ENCODE peak calls at places on chromosomes 3 and 15, in nine cellular contexts. One of them, this sample, is unnamed.
A peak's percentile ranks its signal among the peaks of the same experiment; 100 is the strongest.

GRCh38 chr3:45597166-45597565 is 2.6 kb downstream of the LIMD1 start:
- DNase-seq in heart left ventricle: peak; percentile 40
- DNase-seq in ovary: no peak
- DNase-seq in CD4-positive, alpha-beta memory T cell: no peak
- DNase-seq in CD8-positive, alpha-beta T cell: no peak
- DNase-seq in endodermal cell: no peak
- DNase-seq in NT2/D1: no peak
- DNase-seq in pancreas: no peak
- DNase-seq in body of pancreas: peak; percentile 52
- DNase-seq in this sample: no peak

GRCh38 chr3:189677667-189678066 is 46.5 kb downstream of the TP63 start:
- DNase-seq in heart left ventricle: no peak
- DNase-seq in ovary: no peak
- DNase-seq in CD4-positive, alpha-beta memory T cell: no peak
- DNase-seq in CD8-positive, alpha-beta T cell: no peak
- DNase-seq in endodermal cell: no peak
- DNase-seq in NT2/D1: no peak
- DNase-seq in pancreas: no peak
- DNase-seq in body of pancreas: no peak
- DNase-seq in this sample: no peak

GRCh38 chr3:140341213-140341612 is 336.7 kb upstream of the TRIM42 start:
- DNase-seq in heart left ventricle: no peak
- DNase-seq in ovary: no peak
- DNase-seq in CD4-positive, alpha-beta memory T cell: no peak
- DNase-seq in CD8-positive, alpha-beta T cell: no peak
- DNase-seq in endodermal cell: no peak
- DNase-seq in NT2/D1: no peak
- DNase-seq in pancreas: no peak
- DNase-seq in body of pancreas: no peak
- DNase-seq in this sample: no peak

GRCh38 chr3:39408493-39409372 is 2.2 kb downstream of the RPSA start:
- DNase-seq in heart left ventricle: no peak
- DNase-seq in ovary: no peak
- DNase-seq in CD4-positive, alpha-beta memory T cell: no peak
- DNase-seq in CD8-positive, alpha-beta T cell: no peak
- DNase-seq in endodermal cell: no peak
- DNase-seq in NT2/D1: no peak
- DNase-seq in pancreas: no peak
- DNase-seq in body of pancreas: peak; percentile 19
- DNase-seq in this sample: no peak

GRCh38 chr3:52327486-52328290 is 11.6 kb downstream of the DNAH1 start:
- DNase-seq in heart left ventricle: peak; percentile 19
- DNase-seq in ovary: no peak
- DNase-seq in CD4-positive, alpha-beta memory T cell: no peak
- DNase-seq in CD8-positive, alpha-beta T cell: no peak
- DNase-seq in endodermal cell: no peak
- DNase-seq in NT2/D1: no peak
- DNase-seq in pancreas: no peak
- DNase-seq in body of pancreas: no peak
- DNase-seq in this sample: no peak

GRCh38 chr3:25412269-25412668 is 15.8 kb upstream of the RARB start:
- DNase-seq in heart left ventricle: no peak
- DNase-seq in ovary: no peak
- DNase-seq in CD4-positive, alpha-beta memory T cell: no peak
- DNase-seq in CD8-positive, alpha-beta T cell: no peak
- DNase-seq in endodermal cell: no peak
- DNase-seq in NT2/D1: no peak
- DNase-seq in pancreas: no peak
- DNase-seq in body of pancreas: no peak
- DNase-seq in this sample: no peak

GRCh38 chr3:4645468-4645867 is 152.3 kb downstream of the ITPR1 start:
- DNase-seq in heart left ventricle: no peak
- DNase-seq in ovary: no peak
- DNase-seq in CD4-positive, alpha-beta memory T cell: peak; percentile 18
- DNase-seq in CD8-positive, alpha-beta T cell: peak; percentile 11
- DNase-seq in endodermal cell: no peak
- DNase-seq in NT2/D1: no peak
- DNase-seq in pancreas: no peak
- DNase-seq in body of pancreas: no peak
- DNase-seq in this sample: no peak

GRCh38 chr15:52717924-52718323 is 38.7 kb upstream of the ATOSA start:
- DNase-seq in heart left ventricle: no peak
- DNase-seq in ovary: no peak
- DNase-seq in CD4-positive, alpha-beta memory T cell: no peak
- DNase-seq in CD8-positive, alpha-beta T cell: no peak
- DNase-seq in endodermal cell: no peak
- DNase-seq in NT2/D1: no peak
- DNase-seq in pancreas: no peak
- DNase-seq in body of pancreas: no peak
- DNase-seq in this sample: peak; percentile 42

DNA sequence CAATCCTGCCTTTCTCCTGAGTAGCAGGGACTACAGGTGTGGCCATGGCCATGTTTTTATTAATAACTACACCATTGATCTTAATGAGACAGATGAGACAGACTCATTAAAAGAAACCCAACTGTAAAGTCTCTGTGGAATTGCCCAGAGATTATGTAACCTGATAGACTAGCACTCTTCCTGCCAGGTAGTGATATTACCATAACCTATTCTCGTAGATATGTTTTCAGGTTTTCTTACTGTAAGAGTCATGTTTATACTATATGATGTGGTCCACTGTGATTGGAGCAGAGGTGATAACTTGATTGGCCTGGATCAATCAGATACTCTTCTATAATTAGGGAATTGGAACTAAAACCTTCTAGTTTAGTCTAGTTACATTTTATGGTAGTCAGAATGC is 93.7 kb downstream of the NFKBIZ start:
- DNase-seq in heart left ventricle: no peak
- DNase-seq in ovary: no peak
- DNase-seq in CD4-positive, alpha-beta memory T cell: no peak
- DNase-seq in CD8-positive, alpha-beta T cell: no peak
- DNase-seq in endodermal cell: no peak
- DNase-seq in NT2/D1: no peak
- DNase-seq in pancreas: no peak
- DNase-seq in body of pancreas: no peak
- DNase-seq in this sample: no peak
- H3K4me1 ChIP-seq in heart left ventricle: no peaks in the 10 kb centered on the region
- H3K4me1 ChIP-seq in ovary: no peaks in the 10 kb centered on the region
- H3K4me1 ChIP-seq in CD4-positive, alpha-beta memory T cell: peaks cover 54% of the 10 kb centered on the region
- H3K4me1 ChIP-seq in CD8-positive, alpha-beta T cell: peaks cover 49% of the 10 kb centered on the region
- H3K4me1 ChIP-seq in endodermal cell: no peaks in the 10 kb centered on the region
- H3K4me1 ChIP-seq in NT2/D1: no peaks in the 10 kb centered on the region
- H3K4me1 ChIP-seq in pancreas: peaks cover 6% of the 10 kb centered on the region
- H3K4me1 ChIP-seq in body of pancreas: no peaks in the 10 kb centered on the region
- H3K4me1 ChIP-seq in this sample: no peaks in the 10 kb centered on the region

GRCh38 chr3:127375151-127375937 is 87.5 kb upstream of the PRR20G start:
- DNase-seq in heart left ventricle: no peak
- DNase-seq in ovary: no peak
- DNase-seq in CD4-positive, alpha-beta memory T cell: no peak
- DNase-seq in CD8-positive, alpha-beta T cell: no peak
- DNase-seq in endodermal cell: peak; percentile 29
- DNase-seq in NT2/D1: no peak
- DNase-seq in pancreas: no peak
- DNase-seq in body of pancreas: no peak
- DNase-seq in this sample: no peak
- H3K9me3 ChIP-seq in heart left ventricle: no peaks in the 10 kb centered on the region
- H3K9me3 ChIP-seq in ovary: no peaks in the 10 kb centered on the region
- H3K9me3 ChIP-seq in CD4-positive, alpha-beta memory T cell: no peaks in the 10 kb centered on the region
- H3K9me3 ChIP-seq in CD8-positive, alpha-beta T cell: no peaks in the 10 kb centered on the region
- H3K9me3 ChIP-seq in endodermal cell: no peaks in the 10 kb centered on the region
- H3K9me3 ChIP-seq in NT2/D1: no peaks in the 10 kb centered on the region
- H3K9me3 ChIP-seq in pancreas: no peaks in the 10 kb centered on the region
- H3K9me3 ChIP-seq in body of pancreas: no peaks in the 10 kb centered on the region
- H3K9me3 ChIP-seq in this sample: no peaks in the 10 kb centered on the region

GRCh38 chr3:37967252-37967881 is 23.2 kb upstream of the VILL start:
- DNase-seq in heart left ventricle: peak; percentile 73
- DNase-seq in ovary: peak; percentile 69
- DNase-seq in CD4-positive, alpha-beta memory T cell: peak; percentile 45
- DNase-seq in CD8-positive, alpha-beta T cell: peak; percentile 62
- DNase-seq in endodermal cell: peak; percentile 93
- DNase-seq in NT2/D1: peak; percentile 46
- DNase-seq in pancreas: peak; percentile 75
- DNase-seq in body of pancreas: peak; percentile 79
- DNase-seq in this sample: peak; percentile 77

GRCh38 chr3:37962906-37963486 is 27.6 kb upstream of the VILL start:
- DNase-seq in heart left ventricle: no peak
- DNase-seq in ovary: no peak
- DNase-seq in CD4-positive, alpha-beta memory T cell: no peak
- DNase-seq in CD8-positive, alpha-beta T cell: no peak
- DNase-seq in endodermal cell: peak; percentile 37
- DNase-seq in NT2/D1: no peak
- DNase-seq in pancreas: no peak
- DNase-seq in body of pancreas: no peak
- DNase-seq in this sample: no peak

GRCh38 chr3:37961622-37962455 is 28.7 kb upstream of the VILL start:
- DNase-seq in heart left ventricle: no peak
- DNase-seq in ovary: no peak
- DNase-seq in CD4-positive, alpha-beta memory T cell: no peak
- DNase-seq in CD8-positive, alpha-beta T cell: no peak
- DNase-seq in endodermal cell: peak; percentile 40
- DNase-seq in NT2/D1: peak; percentile 82
- DNase-seq in pancreas: no peak
- DNase-seq in body of pancreas: no peak
- DNase-seq in this sample: no peak

GRCh38 chr3:37963635-37964034 is 27.0 kb upstream of the VILL start:
- DNase-seq in heart left ventricle: no peak
- DNase-seq in ovary: no peak
- DNase-seq in CD4-positive, alpha-beta memory T cell: no peak
- DNase-seq in CD8-positive, alpha-beta T cell: no peak
- DNase-seq in endodermal cell: no peak
- DNase-seq in NT2/D1: no peak
- DNase-seq in pancreas: no peak
- DNase-seq in body of pancreas: no peak
- DNase-seq in this sample: no peak

DNA sequence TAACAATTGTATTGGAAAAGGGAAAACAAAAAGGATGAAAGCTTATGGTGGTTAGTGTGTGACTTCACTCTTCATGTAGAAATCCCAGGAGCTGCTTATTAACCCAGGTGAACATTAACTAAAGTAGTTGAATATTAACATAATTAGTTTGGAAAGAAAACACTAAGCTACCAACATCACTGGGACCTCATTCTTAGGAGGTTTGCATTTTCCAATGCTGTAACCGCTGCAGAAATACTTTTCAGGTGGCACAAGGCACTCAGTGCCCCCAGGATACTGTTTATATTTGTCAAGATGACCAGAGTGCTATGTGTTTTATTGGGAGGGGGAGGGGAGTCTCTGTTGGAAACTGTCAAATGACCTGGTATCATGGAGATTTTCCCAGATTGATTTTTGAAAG is 25.9 kb upstream of the VILL start:
- DNase-seq in heart left ventricle: no peak
- DNase-seq in ovary: no peak
- DNase-seq in CD4-positive, alpha-beta memory T cell: no peak
- DNase-seq in CD8-positive, alpha-beta T cell: no peak
- DNase-seq in endodermal cell: no peak
- DNase-seq in NT2/D1: no peak
- DNase-seq in pancreas: no peak
- DNase-seq in body of pancreas: no peak
- DNase-seq in this sample: peak; percentile 43
- H3K4me1 ChIP-seq in heart left ventricle: peaks cover 16% of the 10 kb centered on the region
- H3K4me1 ChIP-seq in ovary: peaks cover 1% of the 10 kb centered on the region
- H3K4me1 ChIP-seq in CD4-positive, alpha-beta memory T cell: no peaks in the 10 kb centered on the region
- H3K4me1 ChIP-seq in CD8-positive, alpha-beta T cell: no peaks in the 10 kb centered on the region
- H3K4me1 ChIP-seq in endodermal cell: no peaks in the 10 kb centered on the region
- H3K4me1 ChIP-seq in NT2/D1: peaks cover 4% of the 10 kb centered on the region
- H3K4me1 ChIP-seq in pancreas: peaks cover 32% of the 10 kb centered on the region
- H3K4me1 ChIP-seq in body of pancreas: peaks cover 53% of the 10 kb centered on the region
- H3K4me1 ChIP-seq in this sample: peaks cover 41% of the 10 kb centered on the region

GRCh38 chr15:25172691-25173090 is 217.9 kb downstream of the SNRPN start:
- DNase-seq in heart left ventricle: no peak
- DNase-seq in ovary: no peak
- DNase-seq in CD4-positive, alpha-beta memory T cell: no peak
- DNase-seq in CD8-positive, alpha-beta T cell: peak; percentile 1
- DNase-seq in endodermal cell: peak; percentile 5
- DNase-seq in NT2/D1: no peak
- DNase-seq in pancreas: no peak
- DNase-seq in body of pancreas: peak; percentile 0
- DNase-seq in this sample: peak; percentile 21
- H3K9me3 ChIP-seq in heart left ventricle: peaks cover 6% of the 10 kb centered on the region
- H3K9me3 ChIP-seq in ovary: peaks cover 3% of the 10 kb centered on the region
- H3K9me3 ChIP-seq in CD4-positive, alpha-beta memory T cell: no peaks in the 10 kb centered on the region
- H3K9me3 ChIP-seq in CD8-positive, alpha-beta T cell: no peaks in the 10 kb centered on the region
- H3K9me3 ChIP-seq in endodermal cell: peaks cover 36% of the 10 kb centered on the region
- H3K9me3 ChIP-seq in NT2/D1: peaks cover 37% of the 10 kb centered on the region
- H3K9me3 ChIP-seq in pancreas: no peaks in the 10 kb centered on the region
- H3K9me3 ChIP-seq in body of pancreas: no peaks in the 10 kb centered on the region
- H3K9me3 ChIP-seq in this sample: peaks cover 63% of the 10 kb centered on the region

GRCh38 chr15:99168601-99169580 is 64.0 kb downstream of the SYNM start:
- DNase-seq in heart left ventricle: no peak
- DNase-seq in ovary: no peak
- DNase-seq in CD4-positive, alpha-beta memory T cell: no peak
- DNase-seq in CD8-positive, alpha-beta T cell: no peak
- DNase-seq in endodermal cell: no peak
- DNase-seq in NT2/D1: no peak
- DNase-seq in pancreas: no peak
- DNase-seq in body of pancreas: no peak
- DNase-seq in this sample: no peak

GRCh38 chr15:99167640-99168039 is 62.8 kb downstream of the SYNM start:
- DNase-seq in heart left ventricle: no peak
- DNase-seq in ovary: no peak
- DNase-seq in CD4-positive, alpha-beta memory T cell: no peak
- DNase-seq in CD8-positive, alpha-beta T cell: no peak
- DNase-seq in endodermal cell: no peak
- DNase-seq in NT2/D1: no peak
- DNase-seq in pancreas: no peak
- DNase-seq in body of pancreas: no peak
- DNase-seq in this sample: no peak

GRCh38 chr15:99165020-99165790 is 60.3 kb downstream of the SYNM start:
- DNase-seq in heart left ventricle: no peak
- DNase-seq in ovary: no peak
- DNase-seq in CD4-positive, alpha-beta memory T cell: no peak
- DNase-seq in CD8-positive, alpha-beta T cell: no peak
- DNase-seq in endodermal cell: no peak
- DNase-seq in NT2/D1: no peak
- DNase-seq in pancreas: no peak
- DNase-seq in body of pancreas: no peak
- DNase-seq in this sample: no peak

GRCh38 chr15:99165956-99166689 is 61.2 kb downstream of the SYNM start:
- DNase-seq in heart left ventricle: no peak
- DNase-seq in ovary: no peak
- DNase-seq in CD4-positive, alpha-beta memory T cell: no peak
- DNase-seq in CD8-positive, alpha-beta T cell: no peak
- DNase-seq in endodermal cell: peak; percentile 33
- DNase-seq in NT2/D1: no peak
- DNase-seq in pancreas: no peak
- DNase-seq in body of pancreas: no peak
- DNase-seq in this sample: no peak

DNA sequence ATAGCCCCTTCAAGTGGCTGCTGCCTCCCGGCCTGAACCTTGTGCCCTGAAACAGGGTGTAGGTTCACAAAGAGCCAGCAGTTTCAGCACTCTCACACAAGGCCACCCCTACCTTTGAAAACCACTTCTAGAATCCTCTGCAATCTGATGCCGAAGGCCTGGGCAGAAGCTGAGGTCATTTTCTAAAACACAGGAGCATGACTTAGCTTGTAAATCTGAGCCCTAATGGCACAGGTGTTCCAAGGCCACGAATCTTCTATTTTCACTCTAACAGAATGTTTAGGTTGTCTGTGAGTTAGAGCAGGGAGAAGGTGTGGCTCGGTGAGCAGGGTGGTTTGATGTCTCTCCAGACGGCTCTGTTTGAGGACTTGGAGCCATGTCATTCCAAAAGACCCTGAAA is 62.3 kb downstream of the SYNM start:
- DNase-seq in heart left ventricle: no peak
- DNase-seq in ovary: no peak
- DNase-seq in CD4-positive, alpha-beta memory T cell: no peak
- DNase-seq in CD8-positive, alpha-beta T cell: no peak
- DNase-seq in endodermal cell: no peak
- DNase-seq in NT2/D1: no peak
- DNase-seq in pancreas: no peak
- DNase-seq in body of pancreas: no peak
- DNase-seq in this sample: no peak
- H3K4me1 ChIP-seq in heart left ventricle: peaks cover 9% of the 10 kb centered on the region
- H3K4me1 ChIP-seq in ovary: no peaks in the 10 kb centered on the region
- H3K4me1 ChIP-seq in CD4-positive, alpha-beta memory T cell: peaks cover 12% of the 10 kb centered on the region
- H3K4me1 ChIP-seq in CD8-positive, alpha-beta T cell: no peaks in the 10 kb centered on the region
- H3K4me1 ChIP-seq in endodermal cell: peaks cover 4% of the 10 kb centered on the region
- H3K4me1 ChIP-seq in NT2/D1: peaks cover 4% of the 10 kb centered on the region
- H3K4me1 ChIP-seq in pancreas: no peaks in the 10 kb centered on the region
- H3K4me1 ChIP-seq in body of pancreas: peaks cover 14% of the 10 kb centered on the region
- H3K4me1 ChIP-seq in this sample: no peaks in the 10 kb centered on the region